ENCODE peak calls at places on chromosome 6, in eight cellular contexts. C, N, F, R, H, P, G and Y are unnamed samples.

GRCh38 chr6:80003841-80004198 is 629 bp upstream of the TTK start:
- DNase-seq in H (no peak), P (peak), F (peak), R (no peak), G (no peak), C (no peak), N (no peak), Y (no peak)

GRCh38 chr6:158500016-158500735 is 59.7 kb upstream of the TMEM181 start:
- DNase-seq in R (no peak), P (no peak), H (no peak), C (no peak), G (no peak), F (peak), N (no peak), Y (no peak)

GRCh38 chr6:152696543-152696942 is 1.2 kb upstream of the MYCT1 start:
- DNase-seq in P (no peak), G (no peak), R (no peak), N (no peak), C (no peak), F (no peak), H (no peak), Y (no peak)

GRCh38 chr6:6407061-6407723 is 86.7 kb upstream of the F13A1 start:
- DNase-seq in N (no peak), H (no peak), C (no peak), P (no peak), G (no peak), F (no peak), R (no peak), Y (no peak)

GRCh38 chr6:141475269-141475668 is 657.5 kb upstream of the GJE1 start:
- DNase-seq in H (no peak), P (no peak), R (no peak), N (no peak), G (no peak), C (no peak), F (no peak), Y (no peak)

GRCh38 chr6:155461636-155462035 is 6.0 kb upstream of the NOX3 start:
- DNase-seq in R (no peak), N (no peak), P (no peak), F (no peak), C (no peak), G (no peak), H (no peak), Y (no peak)

GRCh38 chr6:114342826-114343781 is at the start of gene HS3ST5:
- DNase-seq in G (peak), R (peak), N (peak), P (no peak), F (peak), H (no peak), C (no peak), Y (peak)

GRCh38 chr6:119628691-119629621 is 279.4 kb upstream of the MAN1A1 start:
- DNase-seq in N (no peak), H (no peak), C (no peak), R (peak), P (no peak), G (no peak), F (no peak), Y (no peak)

GRCh38 chr6:139016337-139017213 is 12.0 kb upstream of the ABRACL start:
- DNase-seq in F (no peak), P (no peak), C (no peak), G (no peak), H (no peak), R (no peak), N (no peak), Y (no peak)

GRCh38 chr6:16132909-16133308 is 4.0 kb downstream of the MYLIP start:
- DNase-seq in C (no peak), G (no peak), P (no peak), N (no peak), F (no peak), R (no peak), H (no peak), Y (no peak)

GRCh38 chr6:38346291-38347079 is 293.2 kb downstream of the BTBD9 start:
- DNase-seq in H (no peak), N (no peak), F (no peak), G (no peak), P (no peak), C (no peak), R (no peak), Y (no peak)

GRCh38 chr6:57252975-57253374 is 30.9 kb upstream of the RAB23 start:
- DNase-seq in R (no peak), N (no peak), C (no peak), H (no peak), P (no peak), G (no peak), F (no peak), Y (no peak)

GRCh38 chr6:52233975-52234823 is 10.1 kb downstream of the IL17F start:
- DNase-seq in N (no peak), F (no peak), P (no peak), G (no peak), R (peak), C (no peak), H (no peak), Y (peak)